ENCODE peak calls at places on chromosomes 11 and 22, in seven cellular contexts. Q is frontal cortex, I is Right ventricle myocardium superior, N is AG04450, U is A172, D is lower leg skin, F is ELR. K is an unnamed sample.

GRCh38 chr22:43956805-43957463 is 1.7 kb downstream of the SAMM50 start:
- DNase-seq in I (no peak), N (no peak), U (no peak), F (no peak), Q (no peak), D (no peak), K (no peak)

GRCh38 chr22:49971232-49972162 is 10.9 kb downstream of the PIM3 start:
- DNase-seq in N (no peak), D (peak), U (peak), Q (peak), F (peak), I (peak), K (no peak)

GRCh38 chr11:18958221-18958910 is 19.2 kb upstream of the MRGPRX1 start:
- DNase-seq in Q (no peak), D (no peak), U (no peak), I (no peak), N (no peak), F (no peak), K (no peak)

GRCh38 chr11:7944123-7944522 is 2.6 kb upstream of the OR10A3 start:
- DNase-seq in D (no peak), N (no peak), F (no peak), Q (no peak), U (no peak), I (no peak), K (no peak)

GRCh38 chr22:48396785-48397530 is 1430.7 kb downstream of the BRD1 start:
- DNase-seq in N (no peak), F (no peak), I (no peak), U (no peak), D (no peak), Q (no peak), K (no peak)

GRCh38 chr11:34432822-34433221 is 5.9 kb upstream of the CAT start:
- DNase-seq in F (no peak), N (no peak), I (no peak), U (no peak), D (no peak), Q (no peak), K (no peak)

GRCh38 chr11:19561011-19561410 is 151.6 kb upstream of the NAV2 start:
- DNase-seq in N (no peak), U (peak), F (peak), Q (no peak), D (no peak), I (no peak), K (no peak)

GRCh38 chr11:45142241-45142885 is 4.1 kb upstream of the PRDM11 start:
- DNase-seq in Q (no peak), D (no peak), F (peak), U (no peak), I (no peak), N (no peak), K (no peak)

GRCh38 chr11:76550781-76551180 is 106.0 kb downstream of the EMSY start:
- DNase-seq in Q (no peak), U (no peak), N (no peak), F (no peak), D (no peak), I (no peak), K (no peak)

GRCh38 chr22:31363885-31364284 is 17.7 kb upstream of the PATZ1 start:
- DNase-seq in I (no peak), D (no peak), N (no peak), Q (no peak), U (no peak), F (no peak), K (no peak)

GRCh38 chr11:68038226-68038717 is 553 bp upstream of the TCIRG1 start:
- DNase-seq in U (no peak), Q (no peak), I (no peak), N (no peak), F (no peak), D (no peak), K (no peak)

GRCh38 chr11:120539681-120540369 is 28.3 kb downstream of the GRIK4 start:
- DNase-seq in D (no peak), U (peak), N (no peak), I (no peak), F (peak), Q (no peak), K (no peak)

GRCh38 chr22:40818747-40819662 is at the start of gene SLC25A17:
- DNase-seq in N (peak), Q (peak), I (peak), U (peak), F (peak), D (peak), K (no peak)

GRCh38 chr11:102983491-102983890 is 28.0 kb upstream of the MMP13 start:
- DNase-seq in N (no peak), D (no peak), I (no peak), U (no peak), F (no peak), Q (no peak), K (no peak)

GRCh38 chr11:63639195-63639832 is 25.1 kb upstream of the PLAAT3 start:
- DNase-seq in I (no peak), D (no peak), Q (no peak), N (no peak), U (no peak), F (peak), K (no peak)

GRCh38 chr22:46008836-46009596 is 32.1 kb upstream of the WNT7B start:
- DNase-seq in I (peak), N (no peak), D (no peak), F (no peak), Q (no peak), U (no peak), K (no peak)